ENCODE peak calls at places on chromosomes 6 and 20, in four cellular contexts. Q is neural crest cell, O is GM18507, S is bronchial epithelial cell. Y is an unnamed sample.

GRCh38 chr6:20814494-20814893 is 280.2 kb downstream of the CDKAL1 start:
- DNase-seq in Q (no peak), O (no peak), S (peak), Y (no peak)

GRCh38 chr6:54801669-54802068 is 44.9 kb upstream of the FAM83B start:
- DNase-seq in Q (no peak), O (no peak), S (peak), Y (no peak)

GRCh38 chr20:13771853-13772453 is 12.8 kb downstream of the ESF1 start:
- DNase-seq in Q (no peak), O (no peak), S (peak), Y (peak)

GRCh38 chr6:116258520-116258919 is 4.6 kb upstream of the TSPYL4 start:
- DNase-seq in Q (no peak), O (no peak), S (no peak), Y (no peak)

GRCh38 chr6:51753635-51754034 is 333.8 kb downstream of the PKHD1 start:
- DNase-seq in Q (peak), O (no peak), S (peak), Y (no peak)

GRCh38 chr6:12060780-12061619 is 48.9 kb downstream of the HIVEP1 start:
- DNase-seq in Q (peak), O (no peak), S (peak), Y (peak)

GRCh38 chr20:20611165-20611564 is 101.3 kb downstream of the RALGAPA2 start:
- DNase-seq in Q (no peak), O (no peak), S (no peak), Y (no peak)

GRCh38 chr20:35355372-35355771 is 56.4 kb downstream of the UQCC1 start:
- DNase-seq in Q (no peak), O (no peak), S (no peak), Y (no peak)

GRCh38 chr6:45841062-45841461 is 174.6 kb downstream of the CLIC5 start:
- DNase-seq in Q (no peak), O (no peak), S (no peak), Y (no peak)

GRCh38 chr6:88358846-88359245 is 192.7 kb upstream of the CNR1 start:
- DNase-seq in Q (no peak), O (no peak), S (peak), Y (no peak)

GRCh38 chr20:6680441-6680840 is 87.0 kb upstream of the BMP2 start:
- DNase-seq in Q (no peak), O (no peak), S (no peak), Y (no peak)

GRCh38 chr20:22763257-22763906 is 179.0 kb upstream of the FOXA2 start:
- DNase-seq in Q (no peak), O (no peak), S (peak), Y (no peak)

GRCh38 chr20:23152308-23152892 is 66.3 kb upstream of the CD93 start:
- DNase-seq in Q (no peak), O (no peak), S (no peak), Y (no peak)

GRCh38 chr20:62817975-62818591 is 1.2 kb downstream of the COL9A3 start:
- DNase-seq in Q (no peak), O (no peak), S (no peak), Y (no peak)

GRCh38 chr20:62839261-62839660 is 22.4 kb downstream of the TCFL5 start:
- DNase-seq in Q (no peak), O (no peak), S (no peak), Y (no peak)

GRCh38 chr20:45329497-45330319 is 18.5 kb downstream of the SDC4 start:
- DNase-seq in Q (no peak), O (no peak), S (no peak), Y (no peak)

GRCh38 chr6:77463881-77464867 is 883 bp upstream of the HTR1B start:
- DNase-seq in Q (peak), O (no peak), S (no peak), Y (no peak)

GRCh38 chr6:157770946-157771345 is 52.1 kb upstream of the SNX9 start:
- DNase-seq in Q (no peak), O (no peak), S (peak), Y (no peak)

GRCh38 chr6:291148-291696 is 1.1 kb upstream of the DUSP22 start:
- DNase-seq in Q (no peak), O (no peak), S (peak), Y (peak)

GRCh38 chr6:15953152-15953880 is 175.6 kb upstream of the MYLIP start:
- DNase-seq in Q (no peak), O (no peak), S (no peak), Y (no peak)

GRCh38 chr6:33492093-33492492 is 37.7 kb downstream of the ZBTB9 start:
- DNase-seq in Q (no peak), O (no peak), S (no peak), Y (no peak)

GRCh38 chr20:7792131-7792869 is 148.0 kb downstream of the HAO1 start:
- DNase-seq in Q (no peak), O (no peak), S (peak), Y (no peak)

GRCh38 chr20:23187759-23188158 is 101.6 kb upstream of the CD93 start:
- DNase-seq in Q (no peak), O (no peak), S (peak), Y (no peak)

GRCh38 chr20:41183391-41183790 is 46.0 kb downstream of the PLCG1 start:
- DNase-seq in Q (no peak), O (no peak), S (no peak), Y (no peak)

GRCh38 chr6:115241373-115241772 is 819.3 kb downstream of the FRK start:
- DNase-seq in Q (no peak), O (no peak), S (no peak), Y (no peak)

GRCh38 chr6:136774228-136775041 is 17.8 kb downstream of the MAP3K5 start:
- DNase-seq in Q (no peak), O (no peak), S (peak), Y (no peak)

GRCh38 chr6:80363501-80363900 is 257.0 kb downstream of the BCKDHB start:
- DNase-seq in Q (no peak), O (no peak), S (no peak), Y (no peak)

GRCh38 chr6:115610646-115611045 is 450.0 kb downstream of the FRK start:
- DNase-seq in Q (no peak), O (no peak), S (no peak), Y (no peak)

GRCh38 chr6:86871681-86872080 is 65.6 kb upstream of the HTR1E start:
- DNase-seq in Q (no peak), O (no peak), S (no peak), Y (no peak)

Y was measured in GM13976.